ENCODE peak calls at places on chromosomes 2 and 18, in nine cellular contexts. U, N, C, K, W, H, V, Y and Q are unnamed samples.

GRCh38 chr2:172428841-172429173 is 1.4 kb downstream of the ITGA6 start:
- DNase-seq in U (no peak), N (no peak), C (no peak), K (no peak), W (no peak), H (no peak), V (no peak), Y (no peak), Q (peak; percentile 37)

GRCh38 chr18:36176739-36177138 is 10.6 kb upstream of the MOCOS start:
- DNase-seq in U (no peak), N (peak; percentile 68), C (peak; percentile 28), K (no peak), W (no peak), H (peak; percentile 95), V (no peak), Y (no peak), Q (no peak)

GRCh38 chr2:143674055-143674454 is 544.8 kb downstream of the ARHGAP15 start:
- DNase-seq in U (no peak), N (no peak), C (peak; percentile 12), K (no peak), W (no peak), H (no peak), V (no peak), Y (peak; percentile 58), Q (no peak)

GRCh38 chr18:11512096-11513030 is 97.0 kb upstream of the SLC35G4 start:
- DNase-seq in U (no peak), N (peak; percentile 63), C (peak; percentile 25), K (no peak), W (no peak), H (no peak), V (no peak), Y (peak; percentile 24), Q (no peak)

GRCh38 chr2:25617948-25618646 is 55.3 kb downstream of the DTNB start:
- DNase-seq in U (peak; percentile 77), N (peak; percentile 22), C (peak; percentile 87), K (peak; percentile 8), W (peak; percentile 18), H (peak; percentile 94), V (no peak), Y (peak; percentile 11), Q (peak; percentile 9)

GRCh38 chr2:2647156-2647555 is 316.1 kb upstream of the MYT1L start:
- DNase-seq in U (no peak), N (no peak), C (no peak), K (no peak), W (no peak), H (peak; percentile 47), V (no peak), Y (no peak), Q (no peak)

GRCh38 chr2:98569197-98569793 is 39.0 kb downstream of the COA5 start:
- DNase-seq in U (peak; percentile 59), N (peak; percentile 51), C (peak; percentile 23), K (peak; percentile 50), W (peak; percentile 14), H (no peak), V (peak; percentile 71), Y (no peak), Q (peak; percentile 30)

GRCh38 chr2:55862269-55862668 is 61.3 kb downstream of the EFEMP1 start:
- DNase-seq in U (peak; percentile 70), N (peak; percentile 92), C (peak; percentile 98), K (peak; percentile 70), W (no peak), H (peak; percentile 96), V (no peak), Y (peak; percentile 73), Q (peak; percentile 55)

GRCh38 chr2:222064286-222064685 is 234.5 kb downstream of the PAX3 start:
- DNase-seq in U (no peak), N (no peak), C (no peak), K (no peak), W (no peak), H (no peak), V (no peak), Y (no peak), Q (no peak)

GRCh38 chr2:2324565-2325101 is 6.4 kb downstream of the MYT1L start:
- DNase-seq in U (no peak), N (no peak), C (no peak), K (no peak), W (no peak), H (no peak), V (no peak), Y (no peak), Q (no peak)

GRCh38 chr18:24016643-24017042 is 2.1 kb downstream of the TTC39C start:
- DNase-seq in U (no peak), N (peak; percentile 52), C (peak; percentile 29), K (no peak), W (peak; percentile 68), H (no peak), V (no peak), Y (no peak), Q (no peak)

GRCh38 chr18:80253871-80254492 is 6.7 kb upstream of the PARD6G start:
- DNase-seq in U (no peak), N (peak; percentile 17), C (peak; percentile 12), K (peak; percentile 11), W (no peak), H (no peak), V (peak; percentile 21), Y (no peak), Q (no peak)

GRCh38 chr2:65532318-65532717 is 99.9 kb upstream of the SPRED2 start:
- DNase-seq in U (no peak), N (no peak), C (no peak), K (no peak), W (no peak), H (no peak), V (no peak), Y (no peak), Q (no peak)